ENCODE peak calls at places on chromosomes 2 and 18, in nine cellular contexts. L is epithelial cell of esophagus; P is NCI-H526; D is foreskin fibroblast; G is CD4-positive, CD25-positive, alpha-beta regulatory T cell; A is mesendoderm; H is foreskin keratinocyte; M is progenitor cell of endocrine pancreas; T is tibial artery. Y is an unnamed sample.
A peak's percentile ranks its signal among the peaks of the same experiment; 100 is the strongest.

GRCh38 chr2:43105586-43106562 is 120.5 kb downstream of the ZFP36L2 start:
- DNase-seq in L (peak; percentile 48), P (no peak), D (peak; percentile 78), G (no peak), A (peak; percentile 61), H (peak; percentile 45), M (no peak), T (peak; percentile 72), Y (no peak)

GRCh38 chr2:219628986-219629901 is 1.8 kb downstream of the SLC4A3 start:
- DNase-seq in L (no peak), P (no peak), D (no peak), G (no peak), A (no peak), H (no peak), M (no peak), T (no peak), Y (no peak)

GRCh38 chr2:41907141-41907540 is 140.7 kb upstream of the PKDCC start:
- DNase-seq in L (no peak), P (no peak), D (no peak), G (no peak), A (no peak), H (no peak), M (no peak), T (no peak), Y (no peak)

GRCh38 chr2:173394575-173394974 is 39.9 kb downstream of the CDCA7 start:
- DNase-seq in L (no peak), P (no peak), D (no peak), G (no peak), A (peak; percentile 49), H (no peak), M (no peak), T (no peak), Y (no peak)

GRCh38 chr18:79507076-79507545 is 111.4 kb downstream of the NFATC1 start:
- DNase-seq in L (no peak), P (no peak), D (peak; percentile 62), G (no peak), A (no peak), H (no peak), M (no peak), T (peak; percentile 72), Y (no peak)

GRCh38 chr2:174776223-174776622 is 12.0 kb upstream of the CHRNA1 start:
- DNase-seq in L (no peak), P (no peak), D (peak; percentile 51), G (no peak), A (peak; percentile 80), H (no peak), M (no peak), T (no peak), Y (no peak)

GRCh38 chr18:38369772-38370690 is 804.4 kb upstream of the CELF4 start:
- DNase-seq in L (peak; percentile 23), P (no peak), D (peak; percentile 2), G (no peak), A (no peak), H (peak; percentile 16), M (no peak), T (no peak), Y (no peak)

GRCh38 chr2:29063646-29064372 is 10.5 kb downstream of the PCARE start:
- DNase-seq in L (peak; percentile 36), P (no peak), D (peak; percentile 76), G (no peak), A (no peak), H (no peak), M (no peak), T (no peak), Y (no peak)

GRCh38 chr2:55923091-55923977 is at the start of gene EFEMP1:
- DNase-seq in L (peak; percentile 79), P (peak; percentile 23), D (peak; percentile 76), G (no peak), A (peak; percentile 78), H (peak; percentile 54), M (peak; percentile 65), T (peak; percentile 83), Y (peak; percentile 18)

Y was measured in epithelial cell of prostate.